ENCODE peak calls at places on chromosomes 12 and 14, in four cellular contexts. M is GM13977, G is right atrium auricular region, V is heart right ventricle. P is an unnamed sample.

GRCh38 chr12:113910751-113911272 is 55.3 kb downstream of the RBM19 start:
- DNase-seq in M (no peak), G (no peak), V (no peak), P (no peak)

GRCh38 chr14:71432334-71432733 is 499.9 kb upstream of the RGS6 start:
- DNase-seq in V (no peak), G (no peak), M (no peak), P (no peak)

GRCh38 chr12:110199360-110200123 is 75.4 kb downstream of the IFT81 start:
- DNase-seq in M (no peak), G (no peak), V (no peak), P (peak; percentile 13)

GRCh38 chr12:65300679-65301349 is 22.3 kb downstream of the MSRB3 start:
- DNase-seq in V (peak; percentile 8), M (no peak), G (no peak), P (no peak)

GRCh38 chr14:51398898-51399297 is 158.9 kb downstream of the TMX1 start:
- DNase-seq in M (no peak), G (peak; percentile 70), V (no peak), P (no peak)

GRCh38 chr12:122245553-122245952 is 19.7 kb upstream of the DIABLO start:
- DNase-seq in V (no peak), M (no peak), G (no peak), P (no peak)

GRCh38 chr14:32597771-32598170 is 268.7 kb downstream of the AKAP6 start:
- DNase-seq in M (no peak), G (no peak), V (no peak), P (no peak)

GRCh38 chr12:27382126-27382795 is 49.6 kb downstream of the BMAL2 start:
- DNase-seq in G (no peak), M (no peak), V (no peak), P (no peak)

GRCh38 chr14:71394386-71394785 is 487.1 kb downstream of the PCNX1 start:
- DNase-seq in M (no peak), V (no peak), G (no peak), P (no peak)

GRCh38 chr14:101505216-101505970 is 55.9 kb upstream of the DIO3 start:
- DNase-seq in M (no peak), G (peak; percentile 54), V (no peak), P (no peak)

GRCh38 chr12:32471601-32472001 is 72.2 kb downstream of the FGD4 start:
- DNase-seq in G (no peak), M (no peak), V (no peak), P (peak; percentile 20)

GRCh38 chr14:89856871-89857345 is 97.6 kb downstream of the EFCAB11 start:
- DNase-seq in G (no peak), M (no peak), V (no peak), P (no peak)

GRCh38 chr12:111330800-111331752 is 37.8 kb downstream of the PHETA1 start:
- DNase-seq in M (no peak), G (no peak), V (no peak), P (peak; percentile 59)

GRCh38 chr12:56873382-56873781 is 60.8 kb downstream of the SDR9C7 start:
- DNase-seq in V (no peak), G (no peak), M (no peak), P (no peak)

GRCh38 chr12:58917699-58918334 is 2.5 kb downstream of the LRIG3 start:
- DNase-seq in G (no peak), M (peak; percentile 17), V (no peak), P (peak; percentile 10)

GRCh38 chr12:7154042-7154441 is 23.9 kb downstream of the CLSTN3 start:
- DNase-seq in M (no peak), V (no peak), G (no peak), P (no peak)

DNA sequence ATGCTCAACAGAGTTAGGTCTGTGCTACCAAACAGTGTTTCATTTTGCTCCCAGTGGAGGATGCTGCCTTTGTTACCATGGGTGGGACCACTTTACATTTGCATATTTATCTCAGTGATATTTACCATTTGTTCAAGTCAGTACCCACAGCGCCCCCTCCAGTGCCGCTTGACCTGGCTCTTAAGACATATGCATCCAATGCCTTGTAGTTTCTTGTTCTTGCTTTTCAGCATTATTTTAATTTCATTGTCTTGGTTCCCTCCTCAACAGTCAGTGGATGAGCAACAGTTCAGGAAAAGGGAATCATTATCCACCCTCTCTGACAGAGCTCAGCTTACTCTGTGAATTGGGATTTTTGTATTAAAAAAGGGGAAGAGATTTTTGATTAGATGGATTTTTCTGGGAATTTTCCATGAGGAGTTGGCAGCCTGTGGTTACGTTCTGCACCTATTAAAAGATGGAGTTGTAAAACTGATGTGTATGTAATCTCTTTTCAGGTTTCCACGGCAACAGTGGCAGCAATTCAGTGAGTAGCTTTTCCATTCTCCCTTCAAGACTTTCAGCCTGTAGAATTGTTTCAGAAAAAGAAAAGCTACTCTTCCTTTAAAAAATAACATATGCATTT is 240.5 kb upstream of the DAAM1 start:
- DNase-seq in M (no peak), V (no peak), G (no peak), P (no peak)
- TF ChIP-seq CTCF in M (no peak), V (no peak), G (no peak), P (no peak)

GRCh38 chr12:51819851-51820720 is 28.4 kb downstream of the FIGNL2 start:
- DNase-seq in M (no peak), V (no peak), G (no peak), P (no peak)
- TF ChIP-seq CTCF in M (no peak), V (no peak), G (no peak), P (no peak)

GRCh38 chr12:88579941-88580871 is at the start of gene KITLG:
- DNase-seq in G (peak; percentile 83), M (peak; percentile 58), V (peak; percentile 83), P (peak; percentile 58)

GRCh38 chr12:88578274-88578673 is 2.0 kb downstream of the KITLG start:
- DNase-seq in M (no peak), G (no peak), V (no peak), P (no peak)

GRCh38 chr12:88577537-88577936 is 2.7 kb downstream of the KITLG start:
- DNase-seq in M (no peak), V (no peak), G (no peak), P (no peak)

GRCh38 chr12:88579572-88579940 is 715 bp downstream of the KITLG start:
- DNase-seq in M (peak; percentile 9), G (no peak), V (peak; percentile 31), P (peak; percentile 23)

DNA sequence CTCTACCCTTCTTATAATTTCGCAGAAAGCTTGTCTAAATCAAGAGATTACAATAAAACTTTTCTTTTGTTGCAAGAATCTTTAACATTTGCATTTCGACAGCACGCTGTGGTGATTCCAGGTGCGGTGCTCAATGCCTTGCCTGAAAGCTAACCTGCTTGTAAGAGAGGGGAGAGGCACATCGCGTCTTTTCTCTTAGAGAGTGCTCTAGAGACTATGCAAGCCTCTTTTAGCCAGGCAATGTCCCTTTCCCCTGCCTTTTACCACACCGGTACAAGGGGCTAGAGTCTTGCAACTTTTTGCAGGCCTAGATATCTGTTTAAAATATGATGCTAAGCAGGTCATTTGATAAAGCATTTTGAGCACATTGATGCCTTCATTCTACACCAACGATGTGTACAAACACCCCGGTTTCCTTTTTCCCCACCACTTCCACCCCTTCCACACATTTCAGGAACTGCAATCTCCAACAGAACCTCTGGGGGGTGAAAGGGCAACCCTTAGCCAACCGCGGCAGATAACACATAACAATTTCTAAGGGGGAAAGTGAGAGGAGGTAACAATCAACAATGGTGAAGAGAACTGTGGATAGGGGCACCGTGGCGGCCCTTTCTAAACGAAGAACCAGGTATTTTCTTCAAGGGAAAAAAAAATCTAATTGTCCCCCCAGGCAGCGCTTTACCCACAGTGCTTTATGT is 1.3 kb downstream of the KITLG start:
- DNase-seq in V (no peak), G (no peak), M (peak; percentile 12), P (no peak)
- TF ChIP-seq CTCF in V (peak; percentile 51), G (peak; percentile 56), M (no peak), P (no peak)

DNA sequence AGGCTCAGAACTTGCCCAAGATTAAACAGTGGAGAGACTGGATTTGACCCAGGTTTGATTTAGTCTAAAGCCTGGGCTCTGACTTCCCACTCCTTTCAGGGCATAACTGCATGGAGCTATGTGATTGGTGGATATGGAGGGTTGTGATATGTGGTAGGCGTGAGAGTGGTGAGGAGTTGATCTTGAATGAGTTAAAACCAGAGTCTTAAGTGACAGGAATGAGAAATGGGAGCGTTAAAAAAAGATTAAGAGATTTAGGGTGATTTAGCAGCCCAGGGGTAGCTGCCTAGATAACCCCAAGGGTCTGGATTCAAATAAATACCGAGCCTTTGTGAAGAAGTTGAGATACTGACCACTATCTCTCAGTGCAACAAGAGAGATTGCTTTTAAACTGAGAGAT is 8.4 kb downstream of the SYNDIG1L start:
- DNase-seq in G (no peak), M (no peak), V (no peak), P (no peak)
- TF ChIP-seq CTCF in G (no peak), M (no peak), V (no peak), P (no peak)

DNA sequence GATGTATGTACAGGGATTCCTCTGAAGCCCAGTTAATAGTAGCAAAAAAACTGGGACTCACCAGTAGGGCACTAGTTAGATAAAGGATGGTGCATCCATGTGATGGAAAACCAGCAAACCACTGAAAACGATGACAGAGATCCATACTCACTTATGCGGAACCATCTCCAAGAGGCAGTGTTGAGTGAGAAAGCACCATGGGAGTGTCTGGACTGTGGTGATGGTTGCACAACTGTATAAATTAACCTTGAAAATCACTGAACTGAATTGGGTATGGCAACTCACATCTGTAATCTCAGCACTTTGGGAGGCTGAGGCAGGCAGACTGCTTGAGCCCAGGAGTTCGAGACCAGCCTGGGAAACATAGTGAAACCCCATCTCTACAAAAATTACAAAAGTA is 53.6 kb upstream of the ZFP36L1 start:
- DNase-seq in V (no peak), G (no peak), M (no peak), P (no peak)
- TF ChIP-seq CTCF in V (no peak), G (no peak), M (no peak), P (no peak)

GRCh38 chr14:81676395-81676794 is 142.7 kb upstream of the SEL1L start:
- DNase-seq in V (no peak), G (no peak), M (no peak), P (no peak)

GRCh38 chr14:81677736-81678135 is 144.1 kb upstream of the SEL1L start:
- DNase-seq in V (no peak), G (no peak), M (no peak), P (no peak)

GRCh38 chr14:81676879-81677278 is 143.2 kb upstream of the SEL1L start:
- DNase-seq in V (no peak), G (no peak), M (no peak), P (no peak)

GRCh38 chr14:81669308-81669707 is 135.7 kb upstream of the SEL1L start:
- DNase-seq in G (no peak), M (no peak), V (no peak), P (no peak)

DNA sequence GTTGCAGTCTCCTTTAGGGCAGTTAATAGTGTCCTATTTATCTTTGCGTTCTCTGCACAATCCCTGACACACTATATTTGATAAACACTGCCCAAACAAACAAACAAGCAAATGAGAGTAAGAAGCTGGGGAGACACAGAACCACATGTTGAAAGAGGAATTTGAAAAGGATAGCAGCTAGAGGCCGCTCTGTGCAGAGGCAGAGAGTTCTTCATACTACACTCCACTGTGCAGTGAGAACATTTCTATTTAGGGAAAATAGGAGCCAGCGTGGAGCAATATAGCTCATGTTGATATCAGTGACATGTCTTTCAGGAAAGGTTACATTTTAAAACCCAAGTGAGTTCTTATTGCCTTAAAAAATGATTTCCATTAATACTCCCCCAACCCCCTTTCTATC is 140.3 kb upstream of the SEL1L start:
- DNase-seq in V (peak; percentile 17), G (no peak), M (no peak), P (no peak)
- TF ChIP-seq CTCF in V (peak; percentile 7), G (peak; percentile 55), M (no peak), P (no peak)

GRCh38 chr12:94545937-94546771 is 86.5 kb upstream of the CEP83 start:
- DNase-seq in M (peak; percentile 77), V (peak; percentile 42), G (no peak), P (peak; percentile 65)
- TF ChIP-seq CTCF in M (peak; percentile 58), V (peak; percentile 76), G (peak; percentile 90), P (peak; percentile 23)